ENCODE peak calls at places on chromosomes 2 and 18, in nine cellular contexts. X is RWPE2, L is hepatocyte, G is keratinocyte, D is lower lobe of right lung, W is tibial artery, U is PC-9, H is GM23248, I is PC-3. A is an unnamed sample.

GRCh38 chr18:48790226-48790863 is 160.4 kb downstream of the SMAD7 start:
- DNase-seq in X (peak; percentile 41), L (no peak), G (no peak), D (peak; percentile 92), W (peak; percentile 92), U (no peak), H (no peak), I (no peak), A (peak; percentile 50)

GRCh38 chr2:17805166-17805565 is 11.1 kb upstream of the MSGN1 start:
- DNase-seq in X (no peak), L (no peak), G (no peak), D (no peak), W (no peak), U (no peak), H (no peak), I (no peak), A (no peak)

GRCh38 chr2:130755234-130756040 is at the start of gene AMER3:
- DNase-seq in X (no peak), L (peak; percentile 73), G (no peak), D (no peak), W (no peak), U (no peak), H (no peak), I (no peak), A (no peak)

GRCh38 chr18:13175754-13176210 is 42.8 kb upstream of the LDLRAD4 start:
- DNase-seq in X (no peak), L (peak; percentile 35), G (no peak), D (no peak), W (no peak), U (no peak), H (no peak), I (peak; percentile 20), A (no peak)

GRCh38 chr2:216083464-216084279 is 2.0 kb downstream of the TMEM169 start:
- DNase-seq in X (no peak), L (no peak), G (no peak), D (no peak), W (no peak), U (no peak), H (peak; percentile 49), I (no peak), A (peak; percentile 68)

GRCh38 chr2:54618646-54619565 is 104.6 kb upstream of the EML6 start:
- DNase-seq in X (no peak), L (no peak), G (no peak), D (no peak), W (no peak), U (no peak), H (no peak), I (no peak), A (no peak)

GRCh38 chr2:10031886-10032745 is 11.2 kb upstream of the KLF11 start:
- DNase-seq in X (no peak), L (no peak), G (no peak), D (peak; percentile 35), W (no peak), U (no peak), H (no peak), I (no peak), A (no peak)

GRCh38 chr2:99725810-99726209 is 236.0 kb upstream of the REV1 start:
- DNase-seq in X (no peak), L (no peak), G (no peak), D (no peak), W (no peak), U (peak; percentile 28), H (peak; percentile 40), I (peak; percentile 27), A (no peak)

GRCh38 chr2:215269397-215270117 is 42.3 kb upstream of the ATIC start:
- DNase-seq in X (no peak), L (peak; percentile 84), G (peak; percentile 36), D (no peak), W (peak; percentile 46), U (peak; percentile 77), H (peak; percentile 80), I (peak; percentile 82), A (peak; percentile 65)

GRCh38 chr2:240435955-240436625 is 627 bp downstream of the GPC1 start:
- DNase-seq in X (peak; percentile 56), L (peak; percentile 50), G (no peak), D (peak; percentile 57), W (no peak), U (no peak), H (peak; percentile 61), I (peak; percentile 14), A (peak; percentile 56)

GRCh38 chr2:174510583-174511189 is 23.9 kb upstream of the GPR155 start:
- DNase-seq in X (no peak), L (no peak), G (no peak), D (no peak), W (no peak), U (no peak), H (no peak), I (peak; percentile 44), A (no peak)
- H3K9me3 ChIP-seq in X (peaks cover 11% of the 10 kb centered on the region), L (no peaks in the 10 kb centered on the region), G (peaks cover 2% of the 10 kb centered on the region), D (peaks cover 11% of the 10 kb centered on the region), W (no peaks in the 10 kb centered on the region), U (peaks cover 35% of the 10 kb centered on the region), H (peaks cover 3% of the 10 kb centered on the region), I (peaks cover 22% of the 10 kb centered on the region), A (peaks cover 8% of the 10 kb centered on the region)

DNA sequence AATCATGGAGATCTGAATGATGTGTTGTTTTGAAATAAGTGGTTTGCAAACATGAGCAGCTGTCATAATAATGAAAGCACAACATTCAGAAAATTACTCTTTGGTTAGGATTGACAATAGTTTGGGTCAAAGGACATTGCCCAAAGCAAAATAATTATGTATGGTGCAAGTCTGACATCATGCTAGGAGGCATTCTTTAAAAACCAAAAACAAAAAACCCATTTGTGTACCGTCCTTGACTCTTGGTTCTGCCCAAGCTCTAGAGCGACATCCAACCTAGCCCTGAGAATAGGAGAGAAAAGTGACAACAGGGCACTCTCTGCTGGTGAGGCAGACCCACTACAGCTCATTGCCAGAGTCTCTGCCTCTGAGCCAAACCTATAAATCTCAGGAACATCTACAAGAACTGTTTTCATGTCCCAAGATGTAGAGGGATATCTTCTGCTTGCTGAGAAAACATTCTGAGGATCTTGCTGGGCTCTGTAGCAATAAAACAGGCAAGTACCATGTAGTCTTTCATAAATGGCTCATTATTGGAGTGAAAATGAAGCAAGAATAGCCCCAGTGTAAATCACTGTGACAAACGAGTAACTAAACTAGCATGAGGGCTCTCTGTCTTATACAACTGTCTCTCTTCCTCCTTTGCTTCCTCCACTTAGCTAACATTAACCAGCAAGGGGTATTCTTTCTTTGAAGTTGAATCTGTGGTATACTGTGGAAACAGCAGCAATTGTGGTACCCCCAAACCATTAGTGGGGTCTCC is 266.8 kb upstream of the CXCR4 start:
- DNase-seq in X (no peak), L (peak; percentile 65), G (no peak), D (no peak), W (no peak), U (no peak), H (peak; percentile 33), I (peak; percentile 55), A (no peak)
- H3K4me3 ChIP-seq in X (no peak overlapping the region), L (no peak overlapping the region), G (no peak overlapping the region), D (no peak overlapping the region), W (no peak overlapping the region), U (no peak overlapping the region), H (no peak overlapping the region), I (no peak overlapping the region), A (no peak overlapping the region)

GRCh38 chr2:68734176-68734575 is 435 bp upstream of the ARHGAP25 start:
- DNase-seq in X (no peak), L (no peak), G (no peak), D (no peak), W (no peak), U (no peak), H (no peak), I (no peak), A (no peak)
- H3K4me1 ChIP-seq in X (peaks cover 3% of the 10 kb centered on the region), L (no peaks in the 10 kb centered on the region), G (peaks cover 13% of the 10 kb centered on the region), D (peaks cover 29% of the 10 kb centered on the region), W (no peaks in the 10 kb centered on the region), U (no peaks in the 10 kb centered on the region), H (no peaks in the 10 kb centered on the region), I (peaks cover 17% of the 10 kb centered on the region), A (peaks cover 25% of the 10 kb centered on the region)

GRCh38 chr2:196565982-196566381 is 73.5 kb upstream of the CCDC150 start:
- DNase-seq in X (no peak), L (no peak), G (no peak), D (no peak), W (no peak), U (no peak), H (no peak), I (no peak), A (no peak)
- H3K9me3 ChIP-seq in X (no peaks in the 10 kb centered on the region), L (no peaks in the 10 kb centered on the region), G (no peaks in the 10 kb centered on the region), D (no peaks in the 10 kb centered on the region), W (no peaks in the 10 kb centered on the region), U (no peaks in the 10 kb centered on the region), H (no peaks in the 10 kb centered on the region), I (no peaks in the 10 kb centered on the region), A (no peaks in the 10 kb centered on the region)

GRCh38 chr2:209340522-209340921 is 83.3 kb upstream of the MAP2 start:
- DNase-seq in X (no peak), L (no peak), G (no peak), D (no peak), W (no peak), U (peak; percentile 37), H (no peak), I (peak; percentile 47), A (no peak)

GRCh38 chr2:209348453-209348852 is 75.4 kb upstream of the MAP2 start:
- DNase-seq in X (no peak), L (no peak), G (no peak), D (no peak), W (no peak), U (no peak), H (no peak), I (no peak), A (no peak)

GRCh38 chr2:209344349-209344748 is 79.5 kb upstream of the MAP2 start:
- DNase-seq in X (no peak), L (no peak), G (no peak), D (no peak), W (no peak), U (no peak), H (no peak), I (no peak), A (no peak)
- H3K4me3 ChIP-seq in X (no peak overlapping the region), L (no peak overlapping the region), G (no peak overlapping the region), D (no peak overlapping the region), W (no peak overlapping the region), U (no peak overlapping the region), H (no peak overlapping the region), I (no peak overlapping the region), A (no peak overlapping the region)

A was measured in SJSA1.